ENCODE peak calls at places on chromosomes 13 and 19, in ten cellular contexts. O, S, L, X, U, Z, D, T, A and V are unnamed samples.

GRCh38 chr13:47545630-47546029 is 455.4 kb downstream of the SUCLA2 start:
- DNase-seq in O (no peak), S (no peak), L (no peak), X (no peak), U (no peak), Z (no peak), D (no peak), T (no peak), A (no peak), V (no peak)

GRCh38 chr19:11005521-11005920 is 44.7 kb downstream of the SMARCA4 start:
- DNase-seq in O (no peak), S (no peak), L (no peak), X (no peak), U (no peak), Z (no peak), D (no peak), T (no peak), A (no peak), V (no peak)

GRCh38 chr13:19587635-19588300 is 26.4 kb upstream of the TPTE2 start:
- DNase-seq in O (peak), S (no peak), L (no peak), X (no peak), U (no peak), Z (no peak), D (peak), T (peak), A (peak), V (no peak)

GRCh38 chr19:42114412-42114811 is 17.8 kb downstream of the POU2F2 start:
- DNase-seq in O (peak), S (no peak), L (no peak), X (peak), U (no peak), Z (no peak), D (peak), T (no peak), A (no peak), V (peak)

GRCh38 chr13:113947321-113948033 is 26.4 kb downstream of the C13orf46 start:
- DNase-seq in O (peak), S (no peak), L (peak), X (peak), U (peak), Z (no peak), D (peak), T (peak), A (peak), V (no peak)

GRCh38 chr19:9935409-9936062 is 779 bp downstream of the OLFM2 start:
- DNase-seq in O (no peak), S (no peak), L (no peak), X (no peak), U (no peak), Z (no peak), D (no peak), T (no peak), A (no peak), V (no peak)

GRCh38 chr13:78608254-78608704 is 4.9 kb upstream of the POU4F1 start:
- DNase-seq in O (no peak), S (no peak), L (no peak), X (no peak), U (no peak), Z (no peak), D (no peak), T (no peak), A (no peak), V (peak)

GRCh38 chr13:28161370-28161769 is 23.0 kb downstream of the PAN3 start:
- DNase-seq in O (peak), S (no peak), L (no peak), X (no peak), U (no peak), Z (no peak), D (no peak), T (peak), A (no peak), V (no peak)

GRCh38 chr19:16015805-16016173 is 60.5 kb upstream of the TPM4 start:
- DNase-seq in O (no peak), S (no peak), L (no peak), X (no peak), U (peak), Z (no peak), D (no peak), T (no peak), A (no peak), V (no peak)

GRCh38 chr19:18340237-18340989 is at the start of gene PGPEP1:
- DNase-seq in O (peak), S (peak), L (peak), X (peak), U (peak), Z (peak), D (peak), T (peak), A (peak), V (peak)

GRCh38 chr19:43525836-43526771 is 897 bp downstream of the ETHE1 start:
- DNase-seq in O (no peak), S (no peak), L (peak), X (peak), U (peak), Z (no peak), D (peak), T (no peak), A (peak), V (peak)

GRCh38 chr19:28737021-28737525 is 475.9 kb downstream of the UQCRFS1 start:
- DNase-seq in O (peak), S (no peak), L (no peak), X (no peak), U (no peak), Z (no peak), D (peak), T (peak), A (peak), V (no peak)

GRCh38 chr19:4647676-4648644 is 8.6 kb downstream of the TNFAIP8L1 start:
- DNase-seq in O (peak), S (no peak), L (peak), X (peak), U (peak), Z (no peak), D (peak), T (peak), A (no peak), V (peak)

GRCh38 chr19:50314724-50315700 is 14.2 kb downstream of the KCNC3 start:
- DNase-seq in O (no peak), S (no peak), L (no peak), X (peak), U (no peak), Z (no peak), D (no peak), T (no peak), A (no peak), V (peak)

GRCh38 chr19:50317115-50317514 is 12.1 kb downstream of the KCNC3 start:
- DNase-seq in O (no peak), S (no peak), L (no peak), X (peak), U (no peak), Z (no peak), D (no peak), T (no peak), A (no peak), V (no peak)

GRCh38 chr19:50318438-50318837 is 10.7 kb downstream of the KCNC3 start:
- DNase-seq in O (no peak), S (no peak), L (no peak), X (peak), U (no peak), Z (no peak), D (no peak), T (no peak), A (no peak), V (no peak)

GRCh38 chr19:50313812-50314536 is 15.2 kb downstream of the KCNC3 start:
- DNase-seq in O (no peak), S (no peak), L (no peak), X (no peak), U (no peak), Z (no peak), D (peak), T (no peak), A (no peak), V (no peak)

GRCh38 chr19:50315773-50316448 is 13.3 kb downstream of the KCNC3 start:
- DNase-seq in O (peak), S (no peak), L (peak), X (peak), U (no peak), Z (no peak), D (no peak), T (no peak), A (no peak), V (peak)
- TF ChIP-seq CTCF in O (peak), S (peak), L (no peak), X (no peak), U (no peak), Z (no peak), D (no peak), T (no peak), A (no peak), V (no peak)

GRCh38 chr13:36966404-36966803 is 32.7 kb downstream of the ALG5 start:
- DNase-seq in O (peak), S (no peak), L (no peak), X (no peak), U (no peak), Z (no peak), D (no peak), T (peak), A (no peak), V (no peak)
- TF ChIP-seq CTCF in O (no peak), S (no peak), L (no peak), X (no peak), U (no peak), Z (no peak), D (no peak), T (no peak), A (no peak), V (no peak)

DNA sequence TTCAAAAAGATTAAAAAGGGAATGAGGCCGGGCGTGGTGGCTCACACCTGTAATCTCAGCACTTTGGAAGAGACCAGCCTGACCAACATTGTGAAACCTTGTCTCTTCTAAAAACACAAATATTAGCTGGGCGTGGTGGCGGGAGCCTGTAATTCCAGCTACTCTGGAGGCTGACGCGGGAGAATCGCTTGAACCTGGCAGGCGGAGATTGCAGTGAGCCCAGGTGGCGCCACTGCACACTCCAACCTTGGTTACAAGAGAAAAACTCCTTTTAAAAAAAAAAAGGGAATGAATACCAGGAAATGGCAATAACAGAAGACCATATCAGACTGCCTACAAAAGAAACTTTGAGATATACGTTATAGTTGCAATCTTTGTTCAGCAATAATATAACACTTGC is 1244.5 kb downstream of the PCDH9 start:
- DNase-seq in O (no peak), S (no peak), L (no peak), X (no peak), U (no peak), Z (no peak), D (no peak), T (no peak), A (no peak), V (peak)
- TF ChIP-seq CTCF in O (no peak), S (no peak), L (no peak), X (no peak), U (no peak), Z (no peak), D (no peak), T (no peak), A (no peak), V (no peak)

DNA sequence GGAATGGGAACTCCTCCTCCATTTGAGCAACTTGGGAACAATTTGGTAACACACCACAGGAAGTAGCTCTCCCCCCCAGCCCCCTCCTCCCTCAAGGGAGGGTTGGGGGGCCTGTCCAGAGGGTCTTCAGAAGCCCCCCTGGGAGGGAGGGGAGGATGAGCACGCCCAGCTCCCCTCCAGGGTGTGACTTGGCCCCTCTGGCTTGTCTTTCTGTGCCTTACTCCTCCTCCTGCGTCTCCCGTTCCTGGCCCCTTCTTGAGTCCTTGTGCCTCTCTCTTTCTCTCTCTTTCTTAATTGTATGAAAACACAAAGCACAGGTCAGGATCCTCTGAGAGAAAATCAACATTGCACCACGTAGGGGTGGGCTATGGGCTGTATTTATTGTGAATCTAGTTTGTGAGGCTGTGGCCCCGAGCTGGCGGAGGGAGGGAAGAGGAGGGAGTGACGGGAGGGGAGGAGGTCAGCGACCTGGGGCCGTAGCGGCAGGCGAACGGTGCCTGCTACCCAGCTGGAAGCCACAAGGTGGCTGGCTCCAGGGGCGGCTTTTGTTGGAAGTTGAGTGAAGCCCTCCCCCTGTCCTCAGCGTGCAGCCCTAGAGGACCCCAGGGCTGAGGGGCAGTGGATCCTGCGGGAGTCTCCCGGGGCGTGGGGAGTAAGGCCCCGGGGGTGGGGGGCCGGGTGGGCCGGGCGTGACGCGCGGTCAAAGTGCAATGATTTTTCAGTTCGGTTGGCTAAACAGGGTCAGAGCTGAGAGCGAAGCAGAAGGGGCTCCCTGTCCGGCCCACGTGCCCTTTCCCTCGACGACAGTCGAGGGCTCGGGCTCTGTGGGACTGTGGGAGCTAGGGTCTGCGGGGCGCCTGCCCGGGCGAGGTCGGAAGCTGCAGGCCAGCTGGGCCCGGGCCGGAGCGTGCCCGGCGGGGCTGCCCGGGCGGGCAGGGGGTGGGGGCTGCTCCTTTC is 6.4 kb downstream of the LYL1 start:
- DNase-seq in O (no peak), S (no peak), L (no peak), X (no peak), U (no peak), Z (no peak), D (no peak), T (no peak), A (no peak), V (peak)
- TF ChIP-seq CTCF in O (no peak), S (peak), L (no peak), X (no peak), U (no peak), Z (no peak), D (no peak), T (no peak), A (no peak), V (peak)

DNA sequence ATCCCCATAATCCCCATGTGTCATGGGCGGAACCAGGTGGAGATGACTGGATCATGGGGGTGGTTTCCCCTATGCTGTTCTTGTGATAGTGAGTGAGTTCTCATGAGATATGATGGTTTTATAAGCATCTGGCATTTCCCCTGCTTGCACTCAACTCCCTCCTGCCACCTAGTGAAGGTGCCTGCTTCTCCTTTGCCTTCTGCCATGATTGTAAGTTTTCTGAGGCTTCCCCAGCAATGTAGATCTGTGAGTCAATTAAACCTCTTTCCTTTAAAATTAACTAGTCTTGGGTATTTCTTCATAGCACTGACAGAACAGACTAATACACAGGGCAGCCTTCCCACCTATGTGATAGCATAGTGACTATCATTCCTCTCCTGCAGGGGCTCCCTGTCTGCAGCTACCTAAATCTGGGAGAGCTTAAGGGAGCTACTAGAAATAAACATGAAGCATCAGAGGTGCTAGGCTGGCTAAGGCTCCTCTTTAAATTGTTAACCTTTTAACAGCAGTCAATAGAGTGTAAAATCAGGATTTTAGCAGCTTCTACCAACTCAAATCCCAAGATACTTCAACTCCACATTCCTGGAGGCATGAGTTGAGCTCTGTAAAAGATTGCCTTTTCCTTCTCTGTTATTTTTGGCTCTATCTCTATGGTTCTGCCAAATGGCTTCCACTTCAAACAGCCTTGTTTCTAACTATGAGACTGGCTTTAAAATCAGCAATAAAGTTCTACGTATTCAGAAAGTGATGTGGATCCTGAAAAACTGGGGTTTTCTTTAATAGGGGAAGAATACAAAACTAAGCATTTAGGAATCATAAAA is 112.3 kb downstream of the VWA8 start:
- DNase-seq in O (peak), S (no peak), L (no peak), X (no peak), U (no peak), Z (no peak), D (no peak), T (peak), A (no peak), V (no peak)
- TF ChIP-seq CTCF in O (peak), S (no peak), L (no peak), X (no peak), U (peak), Z (no peak), D (no peak), T (peak), A (no peak), V (no peak)

GRCh38 chr13:40530961-40531360 is 135.5 kb downstream of the FOXO1 start:
- DNase-seq in O (no peak), S (no peak), L (no peak), X (no peak), U (no peak), Z (no peak), D (no peak), T (no peak), A (no peak), V (no peak)
- TF ChIP-seq CTCF in O (no peak), S (no peak), L (no peak), X (no peak), U (no peak), Z (no peak), D (no peak), T (no peak), A (no peak), V (no peak)

GRCh38 chr13:49248433-49249002 is 793 bp downstream of the CDADC1 start:
- DNase-seq in O (peak), S (no peak), L (no peak), X (no peak), U (no peak), Z (no peak), D (no peak), T (peak), A (peak), V (no peak)
- TF ChIP-seq CTCF in O (peak), S (no peak), L (no peak), X (no peak), U (no peak), Z (no peak), D (no peak), T (peak), A (no peak), V (no peak)

GRCh38 chr13:38866649-38867048 is 124.0 kb downstream of the STOML3 start:
- DNase-seq in O (peak), S (no peak), L (no peak), X (no peak), U (no peak), Z (no peak), D (no peak), T (peak), A (no peak), V (no peak)
- TF ChIP-seq CTCF in O (peak), S (no peak), L (peak), X (no peak), U (no peak), Z (no peak), D (peak), T (no peak), A (no peak), V (no peak)

DNA sequence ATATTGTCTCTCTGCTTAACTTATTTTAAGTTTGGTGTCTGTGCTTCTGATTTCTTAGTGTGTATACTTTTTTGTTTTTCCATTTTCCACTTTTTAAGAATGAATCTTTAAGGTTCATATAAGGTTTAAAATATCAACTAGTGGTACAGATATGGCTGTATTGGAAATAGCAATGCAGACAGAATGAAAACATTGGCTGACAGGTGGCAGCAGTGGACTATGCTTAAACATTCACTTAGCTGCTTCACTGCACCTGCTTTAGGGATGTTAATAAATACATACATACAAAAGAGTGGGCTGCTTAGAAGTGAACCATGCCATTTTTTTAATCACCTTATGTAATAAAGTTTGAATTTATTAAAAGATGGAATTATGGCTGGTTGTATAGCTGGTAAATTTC is 27.3 kb downstream of the TM9SF2 start:
- DNase-seq in O (peak), S (no peak), L (peak), X (no peak), U (no peak), Z (no peak), D (no peak), T (no peak), A (no peak), V (no peak)
- TF ChIP-seq CTCF in O (peak), S (peak), L (no peak), X (no peak), U (peak), Z (no peak), D (no peak), T (no peak), A (no peak), V (no peak)

DNA sequence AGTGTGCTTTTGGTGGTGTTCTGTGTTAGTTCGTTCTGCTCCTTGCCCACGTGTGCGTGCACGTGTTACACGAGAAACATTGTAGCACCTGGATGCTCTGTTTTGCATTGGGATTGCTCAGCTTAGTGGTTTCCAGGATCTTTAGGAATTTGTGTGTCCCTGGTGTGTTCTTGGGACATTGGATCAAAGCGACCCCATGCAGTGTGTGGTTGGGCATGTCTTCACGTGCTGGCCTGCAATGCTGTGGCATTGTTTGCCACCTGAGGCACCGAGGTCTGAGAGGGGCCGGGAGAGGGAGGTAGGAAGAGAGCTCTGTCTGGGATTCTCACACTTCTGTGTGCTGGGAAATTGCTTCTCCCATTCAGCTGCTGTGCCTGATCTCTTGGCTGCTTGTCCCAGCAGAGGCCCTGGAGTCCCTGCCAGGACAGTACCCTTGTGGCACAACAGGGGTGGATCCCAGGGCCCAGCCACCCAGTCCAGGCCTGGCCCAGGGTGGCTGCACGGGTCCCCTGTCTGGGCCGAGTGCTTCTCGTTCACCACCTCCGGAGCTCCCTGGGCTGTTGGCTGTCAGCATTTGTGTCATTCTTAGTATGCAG is 11.3 kb downstream of the PLEKHJ1 start:
- DNase-seq in O (no peak), S (no peak), L (no peak), X (no peak), U (no peak), Z (no peak), D (peak), T (no peak), A (no peak), V (no peak)
- TF ChIP-seq CTCF in O (no peak), S (no peak), L (no peak), X (no peak), U (no peak), Z (no peak), D (no peak), T (no peak), A (no peak), V (no peak)